ENCODE peak calls at places on chromosomes 3 and 15, in nine cellular contexts. One of them, this sample, is unnamed.
A peak's percentile ranks its signal among the peaks of the same experiment; 100 is the strongest.

GRCh38 chr3:120052225-120052624 is 42.0 kb downstream of the GSK3B start:
- DNase-seq in HFF-Myc: no peak
- DNase-seq in neural progenitor cell: no peak
- DNase-seq in osteoblast: no peak
- DNase-seq in pancreas: no peak
- DNase-seq in sigmoid colon: no peak
- DNase-seq in heart left ventricle: no peak
- DNase-seq in BJ: no peak
- DNase-seq in esophagus squamous epithelium: no peak
- DNase-seq in this sample: no peak

GRCh38 chr3:187264051-187264450 is 27.5 kb downstream of the MASP1 start:
- DNase-seq in HFF-Myc: peak; percentile 64
- DNase-seq in neural progenitor cell: no peak
- DNase-seq in osteoblast: peak; percentile 52
- DNase-seq in pancreas: no peak
- DNase-seq in sigmoid colon: no peak
- DNase-seq in heart left ventricle: no peak
- DNase-seq in BJ: peak; percentile 73
- DNase-seq in esophagus squamous epithelium: no peak
- DNase-seq in this sample: no peak

GRCh38 chr3:37909067-37909911 is 47.6 kb downstream of the CTDSPL start:
- DNase-seq in HFF-Myc: no peak
- DNase-seq in neural progenitor cell: no peak
- DNase-seq in osteoblast: no peak
- DNase-seq in pancreas: no peak
- DNase-seq in sigmoid colon: no peak
- DNase-seq in heart left ventricle: no peak
- DNase-seq in BJ: no peak
- DNase-seq in esophagus squamous epithelium: no peak
- DNase-seq in this sample: no peak

GRCh38 chr3:45976191-45977091 is 19.2 kb downstream of the FYCO1 start:
- DNase-seq in HFF-Myc: no peak
- DNase-seq in neural progenitor cell: no peak
- DNase-seq in osteoblast: no peak
- DNase-seq in pancreas: no peak
- DNase-seq in sigmoid colon: no peak
- DNase-seq in heart left ventricle: no peak
- DNase-seq in BJ: no peak
- DNase-seq in esophagus squamous epithelium: no peak
- DNase-seq in this sample: no peak

GRCh38 chr3:174949523-174949922 is 90.4 kb downstream of the NAALADL2 start:
- DNase-seq in HFF-Myc: peak; percentile 47
- DNase-seq in neural progenitor cell: no peak
- DNase-seq in osteoblast: peak; percentile 29
- DNase-seq in pancreas: no peak
- DNase-seq in sigmoid colon: no peak
- DNase-seq in heart left ventricle: no peak
- DNase-seq in BJ: peak; percentile 90
- DNase-seq in esophagus squamous epithelium: no peak
- DNase-seq in this sample: no peak

GRCh38 chr3:136862611-136862951 is 573 bp downstream of the NCK1 start:
- DNase-seq in HFF-Myc: no peak
- DNase-seq in neural progenitor cell: no peak
- DNase-seq in osteoblast: no peak
- DNase-seq in pancreas: peak; percentile 75
- DNase-seq in sigmoid colon: peak; percentile 90
- DNase-seq in heart left ventricle: peak; percentile 46
- DNase-seq in BJ: no peak
- DNase-seq in esophagus squamous epithelium: peak; percentile 6
- DNase-seq in this sample: peak; percentile 48

GRCh38 chr3:126124896-126125295 is 41.0 kb upstream of the SLC41A3 start:
- DNase-seq in HFF-Myc: no peak
- DNase-seq in neural progenitor cell: no peak
- DNase-seq in osteoblast: no peak
- DNase-seq in pancreas: peak; percentile 6
- DNase-seq in sigmoid colon: peak; percentile 52
- DNase-seq in heart left ventricle: no peak
- DNase-seq in BJ: no peak
- DNase-seq in esophagus squamous epithelium: no peak
- DNase-seq in this sample: peak; percentile 3

GRCh38 chr3:10330319-10330718 is 9.4 kb upstream of the SEC13 start:
- DNase-seq in HFF-Myc: no peak
- DNase-seq in neural progenitor cell: no peak
- DNase-seq in osteoblast: peak; percentile 55
- DNase-seq in pancreas: no peak
- DNase-seq in sigmoid colon: no peak
- DNase-seq in heart left ventricle: no peak
- DNase-seq in BJ: no peak
- DNase-seq in esophagus squamous epithelium: no peak
- DNase-seq in this sample: no peak

GRCh38 chr3:168671091-168671490 is 575.4 kb upstream of the GOLIM4 start:
- DNase-seq in HFF-Myc: peak; percentile 2
- DNase-seq in neural progenitor cell: no peak
- DNase-seq in osteoblast: no peak
- DNase-seq in pancreas: no peak
- DNase-seq in sigmoid colon: no peak
- DNase-seq in heart left ventricle: no peak
- DNase-seq in BJ: no peak
- DNase-seq in esophagus squamous epithelium: no peak
- DNase-seq in this sample: no peak

GRCh38 chr3:43327184-43327950 is 41.0 kb downstream of the SNRK start:
- DNase-seq in HFF-Myc: no peak
- DNase-seq in neural progenitor cell: no peak
- DNase-seq in osteoblast: no peak
- DNase-seq in pancreas: no peak
- DNase-seq in sigmoid colon: no peak
- DNase-seq in heart left ventricle: no peak
- DNase-seq in BJ: no peak
- DNase-seq in esophagus squamous epithelium: no peak
- DNase-seq in this sample: no peak

GRCh38 chr3:172143060-172143451 is 103.7 kb downstream of the FNDC3B start:
- DNase-seq in HFF-Myc: no peak
- DNase-seq in neural progenitor cell: no peak
- DNase-seq in osteoblast: no peak
- DNase-seq in pancreas: no peak
- DNase-seq in sigmoid colon: no peak
- DNase-seq in heart left ventricle: no peak
- DNase-seq in BJ: no peak
- DNase-seq in esophagus squamous epithelium: no peak
- DNase-seq in this sample: no peak
- TF ChIP-seq CTCF in HFF-Myc: no peak
- TF ChIP-seq CTCF in neural progenitor cell: no peak
- TF ChIP-seq CTCF in osteoblast: no peak
- TF ChIP-seq CTCF in pancreas: no peak
- TF ChIP-seq CTCF in sigmoid colon: no peak
- TF ChIP-seq CTCF in heart left ventricle: no peak
- TF ChIP-seq CTCF in BJ: no peak
- TF ChIP-seq CTCF in esophagus squamous epithelium: no peak
- TF ChIP-seq CTCF in this sample: no peak

DNA sequence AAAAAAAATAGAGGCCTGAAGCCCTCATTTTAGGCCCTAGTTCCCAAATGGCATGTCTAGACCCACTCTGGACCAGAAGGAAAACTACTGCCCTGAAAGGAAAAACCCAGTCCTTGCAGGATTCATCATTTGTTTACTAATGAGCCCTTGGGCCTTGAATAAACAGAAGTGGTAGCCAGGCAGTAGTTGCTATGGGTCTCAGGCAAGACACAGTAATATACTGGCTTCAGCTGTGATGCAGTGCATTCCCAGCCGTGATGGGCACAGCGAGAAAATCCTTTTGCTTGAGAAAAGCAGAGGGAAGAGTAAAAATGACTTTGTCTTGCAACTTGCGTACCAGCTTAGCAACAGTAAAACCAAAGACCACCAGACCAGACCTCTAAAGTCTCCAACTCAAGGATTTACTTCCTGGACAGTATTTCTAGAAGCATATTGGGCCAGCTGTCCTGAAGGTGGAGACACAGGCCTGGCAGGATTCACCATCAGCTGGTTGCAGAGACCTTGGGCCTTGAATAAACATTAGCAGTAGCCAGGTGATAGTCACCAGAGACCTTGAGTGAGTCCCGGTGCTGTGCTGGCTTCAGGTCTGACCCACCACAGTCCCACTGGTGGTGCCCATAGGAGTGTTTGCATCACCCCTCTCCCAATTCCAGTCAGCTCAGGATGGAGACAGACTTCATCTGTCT is 208.3 kb upstream of the SLITRK3 start:
- DNase-seq in HFF-Myc: no peak
- DNase-seq in neural progenitor cell: no peak
- DNase-seq in osteoblast: no peak
- DNase-seq in pancreas: no peak
- DNase-seq in sigmoid colon: no peak
- DNase-seq in heart left ventricle: no peak
- DNase-seq in BJ: no peak
- DNase-seq in esophagus squamous epithelium: no peak
- DNase-seq in this sample: no peak
- TF ChIP-seq CTCF in HFF-Myc: no peak
- TF ChIP-seq CTCF in neural progenitor cell: no peak
- TF ChIP-seq CTCF in osteoblast: no peak
- TF ChIP-seq CTCF in pancreas: no peak
- TF ChIP-seq CTCF in sigmoid colon: no peak
- TF ChIP-seq CTCF in heart left ventricle: no peak
- TF ChIP-seq CTCF in BJ: no peak
- TF ChIP-seq CTCF in esophagus squamous epithelium: no peak
- TF ChIP-seq CTCF in this sample: no peak

DNA sequence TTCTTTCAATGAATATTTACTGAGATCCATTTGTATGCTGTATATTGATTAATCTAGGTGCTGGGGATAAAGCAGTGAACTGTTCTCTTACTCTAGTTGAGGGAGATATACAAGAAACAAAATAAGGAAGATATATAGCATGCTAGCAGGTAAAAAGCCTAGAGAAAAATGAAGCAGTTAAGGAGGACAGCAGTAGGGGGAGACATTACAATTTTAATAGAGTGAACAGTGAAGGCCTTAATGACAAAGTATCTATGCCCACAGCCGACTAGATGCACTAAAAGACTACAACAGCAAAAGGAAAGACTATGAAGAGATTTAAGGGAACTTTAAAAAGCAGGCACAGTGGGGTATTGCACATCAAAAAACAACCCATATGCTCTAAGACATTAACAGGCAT is 81.4 kb downstream of the XRN1 start:
- DNase-seq in HFF-Myc: no peak
- DNase-seq in neural progenitor cell: no peak
- DNase-seq in osteoblast: no peak
- DNase-seq in pancreas: no peak
- DNase-seq in sigmoid colon: no peak
- DNase-seq in heart left ventricle: no peak
- DNase-seq in BJ: no peak
- DNase-seq in esophagus squamous epithelium: no peak
- DNase-seq in this sample: no peak
- TF ChIP-seq CTCF in HFF-Myc: no peak
- TF ChIP-seq CTCF in neural progenitor cell: peak; percentile 42
- TF ChIP-seq CTCF in osteoblast: peak; percentile 32
- TF ChIP-seq CTCF in pancreas: no peak
- TF ChIP-seq CTCF in sigmoid colon: no peak
- TF ChIP-seq CTCF in heart left ventricle: no peak
- TF ChIP-seq CTCF in BJ: peak; percentile 17
- TF ChIP-seq CTCF in esophagus squamous epithelium: no peak
- TF ChIP-seq CTCF in this sample: no peak

GRCh38 chr3:3089017-3089416 is 21.2 kb downstream of the IL5RA start:
- DNase-seq in HFF-Myc: no peak
- DNase-seq in neural progenitor cell: no peak
- DNase-seq in osteoblast: peak; percentile 13
- DNase-seq in pancreas: no peak
- DNase-seq in sigmoid colon: no peak
- DNase-seq in heart left ventricle: no peak
- DNase-seq in BJ: no peak
- DNase-seq in esophagus squamous epithelium: no peak
- DNase-seq in this sample: no peak
- TF ChIP-seq CTCF in HFF-Myc: no peak
- TF ChIP-seq CTCF in neural progenitor cell: no peak
- TF ChIP-seq CTCF in osteoblast: no peak
- TF ChIP-seq CTCF in pancreas: no peak
- TF ChIP-seq CTCF in sigmoid colon: no peak
- TF ChIP-seq CTCF in heart left ventricle: no peak
- TF ChIP-seq CTCF in BJ: no peak
- TF ChIP-seq CTCF in esophagus squamous epithelium: no peak
- TF ChIP-seq CTCF in this sample: no peak

GRCh38 chr15:74179101-74179841 is 5.8 kb downstream of the ISLR start:
- DNase-seq in HFF-Myc: no peak
- DNase-seq in neural progenitor cell: no peak
- DNase-seq in osteoblast: peak; percentile 99
- DNase-seq in pancreas: no peak
- DNase-seq in sigmoid colon: peak; percentile 88
- DNase-seq in heart left ventricle: peak; percentile 79
- DNase-seq in BJ: peak; percentile 95
- DNase-seq in esophagus squamous epithelium: no peak
- DNase-seq in this sample: peak; percentile 78

GRCh38 chr15:74182131-74182530 is 8.6 kb downstream of the ISLR start:
- DNase-seq in HFF-Myc: no peak
- DNase-seq in neural progenitor cell: no peak
- DNase-seq in osteoblast: peak; percentile 52
- DNase-seq in pancreas: no peak
- DNase-seq in sigmoid colon: peak; percentile 62
- DNase-seq in heart left ventricle: no peak
- DNase-seq in BJ: no peak
- DNase-seq in esophagus squamous epithelium: no peak
- DNase-seq in this sample: no peak

GRCh38 chr15:74180689-74181602 is 7.4 kb downstream of the ISLR start:
- DNase-seq in HFF-Myc: no peak
- DNase-seq in neural progenitor cell: no peak
- DNase-seq in osteoblast: no peak
- DNase-seq in pancreas: no peak
- DNase-seq in sigmoid colon: peak; percentile 65
- DNase-seq in heart left ventricle: no peak
- DNase-seq in BJ: no peak
- DNase-seq in esophagus squamous epithelium: no peak
- DNase-seq in this sample: no peak

GRCh38 chr15:74178326-74179100 is 5.0 kb downstream of the ISLR start:
- DNase-seq in HFF-Myc: no peak
- DNase-seq in neural progenitor cell: no peak
- DNase-seq in osteoblast: peak; percentile 66
- DNase-seq in pancreas: no peak
- DNase-seq in sigmoid colon: peak; percentile 43
- DNase-seq in heart left ventricle: no peak
- DNase-seq in BJ: no peak
- DNase-seq in esophagus squamous epithelium: no peak
- DNase-seq in this sample: no peak

DNA sequence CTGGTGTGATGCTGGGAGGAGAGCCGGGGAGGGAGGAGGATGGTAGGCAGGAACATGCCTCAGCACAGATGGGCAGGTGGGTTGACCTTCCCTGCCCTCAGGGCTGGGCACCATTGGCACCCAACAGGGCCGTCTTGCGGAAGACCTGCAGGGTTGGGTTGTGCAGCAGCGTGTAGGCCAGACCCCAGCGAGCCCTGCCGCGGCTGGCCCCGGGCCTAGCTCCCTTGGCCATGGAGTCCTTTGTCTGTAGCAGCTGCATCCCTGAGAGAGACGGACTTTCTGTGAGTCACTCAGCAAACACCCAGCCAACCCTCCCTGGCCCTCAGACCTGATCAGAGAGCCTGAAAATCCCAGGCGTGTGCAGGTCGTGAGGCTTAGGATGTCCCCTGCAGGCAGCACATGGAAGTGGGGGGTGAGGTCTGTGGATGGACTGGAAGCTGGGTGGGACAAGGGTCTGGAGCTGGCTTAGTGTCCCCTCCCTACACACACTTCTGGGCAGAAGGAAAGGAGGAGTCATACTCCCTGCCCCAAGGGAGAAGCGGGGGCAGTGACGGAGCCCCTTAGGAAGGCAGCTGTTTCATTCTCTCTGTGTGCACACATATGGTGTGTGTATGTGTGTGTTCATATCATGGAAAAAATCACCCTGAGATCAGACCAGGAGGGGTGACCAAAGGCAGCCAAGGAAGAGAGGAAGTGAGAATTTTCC is 6.6 kb downstream of the ISLR start:
- DNase-seq in HFF-Myc: no peak
- DNase-seq in neural progenitor cell: no peak
- DNase-seq in osteoblast: peak; percentile 96
- DNase-seq in pancreas: no peak
- DNase-seq in sigmoid colon: peak; percentile 76
- DNase-seq in heart left ventricle: peak; percentile 49
- DNase-seq in BJ: no peak
- DNase-seq in esophagus squamous epithelium: no peak
- DNase-seq in this sample: peak; percentile 44
- TF ChIP-seq CTCF in HFF-Myc: no peak
- TF ChIP-seq CTCF in neural progenitor cell: no peak
- TF ChIP-seq CTCF in osteoblast: no peak
- TF ChIP-seq CTCF in pancreas: no peak
- TF ChIP-seq CTCF in sigmoid colon: no peak
- TF ChIP-seq CTCF in heart left ventricle: no peak
- TF ChIP-seq CTCF in BJ: peak; percentile 40
- TF ChIP-seq CTCF in esophagus squamous epithelium: no peak
- TF ChIP-seq CTCF in this sample: no peak

This sample was measured in left ventricle myocardium inferior.